ENCODE peak calls at places on chromosomes 1 and 21, in eight cellular contexts. One of them, this sample, is unnamed.

GRCh38 chr1:42679364-42679983 is 2.7 kb upstream of the YBX1 start:
- DNase-seq in H9: no peak
- DNase-seq in memory B cell: no peak
- DNase-seq in naive thymus-derived CD8-positive, alpha-beta T cell: no peak
- DNase-seq in occipital lobe: no peak
- DNase-seq in astrocyte of the cerebellum: no peak
- DNase-seq in activated CD4-positive, alpha-beta T cell treated with anti-CD3 and anti-CD28 coated beads, Interleukin-2, amount 50 U/mL, for 48 hours: no peak
- DNase-seq in stimulated activated CD8-positive, alpha-beta memory T cell treated with anti-CD3 and anti-CD28 coated beads, Interleukin-15, amount 100 ng/mL, for 4 hours: no peak
- DNase-seq in this sample: no peak

GRCh38 chr1:57086141-57086540 is 120.3 kb upstream of the C8B start:
- DNase-seq in H9: no peak
- DNase-seq in memory B cell: no peak
- DNase-seq in naive thymus-derived CD8-positive, alpha-beta T cell: no peak
- DNase-seq in occipital lobe: no peak
- DNase-seq in astrocyte of the cerebellum: no peak
- DNase-seq in activated CD4-positive, alpha-beta T cell treated with anti-CD3 and anti-CD28 coated beads, Interleukin-2, amount 50 U/mL, for 48 hours: no peak
- DNase-seq in stimulated activated CD8-positive, alpha-beta memory T cell treated with anti-CD3 and anti-CD28 coated beads, Interleukin-15, amount 100 ng/mL, for 4 hours: no peak
- DNase-seq in this sample: no peak

GRCh38 chr1:87449348-87449963 is 120.8 kb downstream of the LMO4 start:
- DNase-seq in H9: no peak
- DNase-seq in memory B cell: peak
- DNase-seq in naive thymus-derived CD8-positive, alpha-beta T cell: no peak
- DNase-seq in occipital lobe: no peak
- DNase-seq in astrocyte of the cerebellum: no peak
- DNase-seq in activated CD4-positive, alpha-beta T cell treated with anti-CD3 and anti-CD28 coated beads, Interleukin-2, amount 50 U/mL, for 48 hours: peak
- DNase-seq in stimulated activated CD8-positive, alpha-beta memory T cell treated with anti-CD3 and anti-CD28 coated beads, Interleukin-15, amount 100 ng/mL, for 4 hours: peak
- DNase-seq in this sample: no peak

GRCh38 chr1:212514056-212514614 is 81.4 kb downstream of the NENF start:
- DNase-seq in H9: peak
- DNase-seq in memory B cell: peak
- DNase-seq in naive thymus-derived CD8-positive, alpha-beta T cell: no peak
- DNase-seq in occipital lobe: no peak
- DNase-seq in astrocyte of the cerebellum: peak
- DNase-seq in activated CD4-positive, alpha-beta T cell treated with anti-CD3 and anti-CD28 coated beads, Interleukin-2, amount 50 U/mL, for 48 hours: peak
- DNase-seq in stimulated activated CD8-positive, alpha-beta memory T cell treated with anti-CD3 and anti-CD28 coated beads, Interleukin-15, amount 100 ng/mL, for 4 hours: no peak
- DNase-seq in this sample: no peak

GRCh38 chr1:117146067-117146466 is 24.5 kb upstream of the TRIM45 start:
- DNase-seq in H9: no peak
- DNase-seq in memory B cell: no peak
- DNase-seq in naive thymus-derived CD8-positive, alpha-beta T cell: no peak
- DNase-seq in occipital lobe: no peak
- DNase-seq in astrocyte of the cerebellum: no peak
- DNase-seq in activated CD4-positive, alpha-beta T cell treated with anti-CD3 and anti-CD28 coated beads, Interleukin-2, amount 50 U/mL, for 48 hours: no peak
- DNase-seq in stimulated activated CD8-positive, alpha-beta memory T cell treated with anti-CD3 and anti-CD28 coated beads, Interleukin-15, amount 100 ng/mL, for 4 hours: no peak
- DNase-seq in this sample: no peak

GRCh38 chr1:50796277-50796676 is 163.8 kb downstream of the FAF1 start:
- DNase-seq in H9: no peak
- DNase-seq in memory B cell: no peak
- DNase-seq in naive thymus-derived CD8-positive, alpha-beta T cell: no peak
- DNase-seq in occipital lobe: no peak
- DNase-seq in astrocyte of the cerebellum: no peak
- DNase-seq in activated CD4-positive, alpha-beta T cell treated with anti-CD3 and anti-CD28 coated beads, Interleukin-2, amount 50 U/mL, for 48 hours: no peak
- DNase-seq in stimulated activated CD8-positive, alpha-beta memory T cell treated with anti-CD3 and anti-CD28 coated beads, Interleukin-15, amount 100 ng/mL, for 4 hours: no peak
- DNase-seq in this sample: no peak

GRCh38 chr1:10986525-10986890 is 25.9 kb upstream of the TARDBP start:
- DNase-seq in H9: no peak
- DNase-seq in memory B cell: no peak
- DNase-seq in naive thymus-derived CD8-positive, alpha-beta T cell: no peak
- DNase-seq in occipital lobe: no peak
- DNase-seq in astrocyte of the cerebellum: no peak
- DNase-seq in activated CD4-positive, alpha-beta T cell treated with anti-CD3 and anti-CD28 coated beads, Interleukin-2, amount 50 U/mL, for 48 hours: no peak
- DNase-seq in stimulated activated CD8-positive, alpha-beta memory T cell treated with anti-CD3 and anti-CD28 coated beads, Interleukin-15, amount 100 ng/mL, for 4 hours: no peak
- DNase-seq in this sample: no peak

GRCh38 chr1:191160837-191161236 is 683.2 kb upstream of the BRINP3 start:
- DNase-seq in H9: no peak
- DNase-seq in memory B cell: no peak
- DNase-seq in naive thymus-derived CD8-positive, alpha-beta T cell: no peak
- DNase-seq in occipital lobe: no peak
- DNase-seq in astrocyte of the cerebellum: no peak
- DNase-seq in activated CD4-positive, alpha-beta T cell treated with anti-CD3 and anti-CD28 coated beads, Interleukin-2, amount 50 U/mL, for 48 hours: no peak
- DNase-seq in stimulated activated CD8-positive, alpha-beta memory T cell treated with anti-CD3 and anti-CD28 coated beads, Interleukin-15, amount 100 ng/mL, for 4 hours: no peak
- DNase-seq in this sample: no peak

GRCh38 chr1:247090455-247090854 is 11.8 kb upstream of the ZNF670 start:
- DNase-seq in H9: no peak
- DNase-seq in memory B cell: no peak
- DNase-seq in naive thymus-derived CD8-positive, alpha-beta T cell: no peak
- DNase-seq in occipital lobe: no peak
- DNase-seq in astrocyte of the cerebellum: no peak
- DNase-seq in activated CD4-positive, alpha-beta T cell treated with anti-CD3 and anti-CD28 coated beads, Interleukin-2, amount 50 U/mL, for 48 hours: no peak
- DNase-seq in stimulated activated CD8-positive, alpha-beta memory T cell treated with anti-CD3 and anti-CD28 coated beads, Interleukin-15, amount 100 ng/mL, for 4 hours: no peak
- DNase-seq in this sample: no peak

GRCh38 chr1:113875714-113876113 is 4.2 kb upstream of the PTPN22 start:
- DNase-seq in H9: no peak
- DNase-seq in memory B cell: no peak
- DNase-seq in naive thymus-derived CD8-positive, alpha-beta T cell: no peak
- DNase-seq in occipital lobe: no peak
- DNase-seq in astrocyte of the cerebellum: no peak
- DNase-seq in activated CD4-positive, alpha-beta T cell treated with anti-CD3 and anti-CD28 coated beads, Interleukin-2, amount 50 U/mL, for 48 hours: no peak
- DNase-seq in stimulated activated CD8-positive, alpha-beta memory T cell treated with anti-CD3 and anti-CD28 coated beads, Interleukin-15, amount 100 ng/mL, for 4 hours: no peak
- DNase-seq in this sample: peak

GRCh38 chr1:110600716-110601115 is 5.4 kb downstream of the KCNA2 start:
- DNase-seq in H9: no peak
- DNase-seq in memory B cell: no peak
- DNase-seq in naive thymus-derived CD8-positive, alpha-beta T cell: no peak
- DNase-seq in occipital lobe: no peak
- DNase-seq in astrocyte of the cerebellum: no peak
- DNase-seq in activated CD4-positive, alpha-beta T cell treated with anti-CD3 and anti-CD28 coated beads, Interleukin-2, amount 50 U/mL, for 48 hours: no peak
- DNase-seq in stimulated activated CD8-positive, alpha-beta memory T cell treated with anti-CD3 and anti-CD28 coated beads, Interleukin-15, amount 100 ng/mL, for 4 hours: no peak
- DNase-seq in this sample: no peak

GRCh38 chr1:170461762-170462384 is 70.1 kb upstream of the GORAB start:
- DNase-seq in H9: no peak
- DNase-seq in memory B cell: no peak
- DNase-seq in naive thymus-derived CD8-positive, alpha-beta T cell: no peak
- DNase-seq in occipital lobe: no peak
- DNase-seq in astrocyte of the cerebellum: peak
- DNase-seq in activated CD4-positive, alpha-beta T cell treated with anti-CD3 and anti-CD28 coated beads, Interleukin-2, amount 50 U/mL, for 48 hours: no peak
- DNase-seq in stimulated activated CD8-positive, alpha-beta memory T cell treated with anti-CD3 and anti-CD28 coated beads, Interleukin-15, amount 100 ng/mL, for 4 hours: no peak
- DNase-seq in this sample: no peak

GRCh38 chr1:202656057-202656456 is 54.2 kb downstream of the SYT2 start:
- DNase-seq in H9: peak
- DNase-seq in memory B cell: no peak
- DNase-seq in naive thymus-derived CD8-positive, alpha-beta T cell: no peak
- DNase-seq in occipital lobe: no peak
- DNase-seq in astrocyte of the cerebellum: no peak
- DNase-seq in activated CD4-positive, alpha-beta T cell treated with anti-CD3 and anti-CD28 coated beads, Interleukin-2, amount 50 U/mL, for 48 hours: no peak
- DNase-seq in stimulated activated CD8-positive, alpha-beta memory T cell treated with anti-CD3 and anti-CD28 coated beads, Interleukin-15, amount 100 ng/mL, for 4 hours: no peak
- DNase-seq in this sample: no peak

GRCh38 chr1:233523047-233523446 is 90.9 kb upstream of the KCNK1 start:
- DNase-seq in H9: no peak
- DNase-seq in memory B cell: no peak
- DNase-seq in naive thymus-derived CD8-positive, alpha-beta T cell: no peak
- DNase-seq in occipital lobe: no peak
- DNase-seq in astrocyte of the cerebellum: no peak
- DNase-seq in activated CD4-positive, alpha-beta T cell treated with anti-CD3 and anti-CD28 coated beads, Interleukin-2, amount 50 U/mL, for 48 hours: no peak
- DNase-seq in stimulated activated CD8-positive, alpha-beta memory T cell treated with anti-CD3 and anti-CD28 coated beads, Interleukin-15, amount 100 ng/mL, for 4 hours: no peak
- DNase-seq in this sample: peak

GRCh38 chr1:228303596-228303995 is 95.8 kb downstream of the OBSCN start:
- DNase-seq in H9: no peak
- DNase-seq in memory B cell: no peak
- DNase-seq in naive thymus-derived CD8-positive, alpha-beta T cell: no peak
- DNase-seq in occipital lobe: no peak
- DNase-seq in astrocyte of the cerebellum: no peak
- DNase-seq in activated CD4-positive, alpha-beta T cell treated with anti-CD3 and anti-CD28 coated beads, Interleukin-2, amount 50 U/mL, for 48 hours: no peak
- DNase-seq in stimulated activated CD8-positive, alpha-beta memory T cell treated with anti-CD3 and anti-CD28 coated beads, Interleukin-15, amount 100 ng/mL, for 4 hours: no peak
- DNase-seq in this sample: no peak

GRCh38 chr21:44576025-44576420 is 2.5 kb downstream of the KRTAP10-4 start:
- DNase-seq in H9: no peak
- DNase-seq in memory B cell: no peak
- DNase-seq in naive thymus-derived CD8-positive, alpha-beta T cell: no peak
- DNase-seq in occipital lobe: no peak
- DNase-seq in astrocyte of the cerebellum: no peak
- DNase-seq in activated CD4-positive, alpha-beta T cell treated with anti-CD3 and anti-CD28 coated beads, Interleukin-2, amount 50 U/mL, for 48 hours: no peak
- DNase-seq in stimulated activated CD8-positive, alpha-beta memory T cell treated with anti-CD3 and anti-CD28 coated beads, Interleukin-15, amount 100 ng/mL, for 4 hours: no peak
- DNase-seq in this sample: no peak

GRCh38 chr1:39438002-39438401 is 53.4 kb upstream of the BMP8A start:
- DNase-seq in H9: no peak
- DNase-seq in memory B cell: no peak
- DNase-seq in naive thymus-derived CD8-positive, alpha-beta T cell: no peak
- DNase-seq in occipital lobe: no peak
- DNase-seq in astrocyte of the cerebellum: no peak
- DNase-seq in activated CD4-positive, alpha-beta T cell treated with anti-CD3 and anti-CD28 coated beads, Interleukin-2, amount 50 U/mL, for 48 hours: no peak
- DNase-seq in stimulated activated CD8-positive, alpha-beta memory T cell treated with anti-CD3 and anti-CD28 coated beads, Interleukin-15, amount 100 ng/mL, for 4 hours: no peak
- DNase-seq in this sample: peak

GRCh38 chr1:15756143-15757015 is 2.2 kb upstream of the FBLIM1 start:
- DNase-seq in H9: peak
- DNase-seq in memory B cell: no peak
- DNase-seq in naive thymus-derived CD8-positive, alpha-beta T cell: no peak
- DNase-seq in occipital lobe: no peak
- DNase-seq in astrocyte of the cerebellum: no peak
- DNase-seq in activated CD4-positive, alpha-beta T cell treated with anti-CD3 and anti-CD28 coated beads, Interleukin-2, amount 50 U/mL, for 48 hours: peak
- DNase-seq in stimulated activated CD8-positive, alpha-beta memory T cell treated with anti-CD3 and anti-CD28 coated beads, Interleukin-15, amount 100 ng/mL, for 4 hours: no peak
- DNase-seq in this sample: peak

GRCh38 chr21:29149771-29150425 is 19.5 kb downstream of the MAP3K7CL start:
- DNase-seq in H9: no peak
- DNase-seq in memory B cell: no peak
- DNase-seq in naive thymus-derived CD8-positive, alpha-beta T cell: no peak
- DNase-seq in occipital lobe: no peak
- DNase-seq in astrocyte of the cerebellum: no peak
- DNase-seq in activated CD4-positive, alpha-beta T cell treated with anti-CD3 and anti-CD28 coated beads, Interleukin-2, amount 50 U/mL, for 48 hours: no peak
- DNase-seq in stimulated activated CD8-positive, alpha-beta memory T cell treated with anti-CD3 and anti-CD28 coated beads, Interleukin-15, amount 100 ng/mL, for 4 hours: no peak
- DNase-seq in this sample: no peak

GRCh38 chr1:241985787-241986186 is 13.1 kb downstream of the MAP1LC3C start:
- DNase-seq in H9: peak
- DNase-seq in memory B cell: no peak
- DNase-seq in naive thymus-derived CD8-positive, alpha-beta T cell: no peak
- DNase-seq in occipital lobe: no peak
- DNase-seq in astrocyte of the cerebellum: peak
- DNase-seq in activated CD4-positive, alpha-beta T cell treated with anti-CD3 and anti-CD28 coated beads, Interleukin-2, amount 50 U/mL, for 48 hours: peak
- DNase-seq in stimulated activated CD8-positive, alpha-beta memory T cell treated with anti-CD3 and anti-CD28 coated beads, Interleukin-15, amount 100 ng/mL, for 4 hours: no peak
- DNase-seq in this sample: peak

GRCh38 chr21:29056538-29057050 is 16.9 kb downstream of the CCT8 start:
- DNase-seq in H9: no peak
- DNase-seq in memory B cell: no peak
- DNase-seq in naive thymus-derived CD8-positive, alpha-beta T cell: no peak
- DNase-seq in occipital lobe: no peak
- DNase-seq in astrocyte of the cerebellum: no peak
- DNase-seq in activated CD4-positive, alpha-beta T cell treated with anti-CD3 and anti-CD28 coated beads, Interleukin-2, amount 50 U/mL, for 48 hours: no peak
- DNase-seq in stimulated activated CD8-positive, alpha-beta memory T cell treated with anti-CD3 and anti-CD28 coated beads, Interleukin-15, amount 100 ng/mL, for 4 hours: no peak
- DNase-seq in this sample: no peak

GRCh38 chr1:183633676-183634343 is 1.8 kb downstream of the ARPC5 start:
- DNase-seq in H9: no peak
- DNase-seq in memory B cell: no peak
- DNase-seq in naive thymus-derived CD8-positive, alpha-beta T cell: peak
- DNase-seq in occipital lobe: no peak
- DNase-seq in astrocyte of the cerebellum: peak
- DNase-seq in activated CD4-positive, alpha-beta T cell treated with anti-CD3 and anti-CD28 coated beads, Interleukin-2, amount 50 U/mL, for 48 hours: no peak
- DNase-seq in stimulated activated CD8-positive, alpha-beta memory T cell treated with anti-CD3 and anti-CD28 coated beads, Interleukin-15, amount 100 ng/mL, for 4 hours: no peak
- DNase-seq in this sample: peak

GRCh38 chr1:174296309-174296708 is 137.0 kb downstream of the RABGAP1L start:
- DNase-seq in H9: no peak
- DNase-seq in memory B cell: no peak
- DNase-seq in naive thymus-derived CD8-positive, alpha-beta T cell: no peak
- DNase-seq in occipital lobe: no peak
- DNase-seq in astrocyte of the cerebellum: no peak
- DNase-seq in activated CD4-positive, alpha-beta T cell treated with anti-CD3 and anti-CD28 coated beads, Interleukin-2, amount 50 U/mL, for 48 hours: no peak
- DNase-seq in stimulated activated CD8-positive, alpha-beta memory T cell treated with anti-CD3 and anti-CD28 coated beads, Interleukin-15, amount 100 ng/mL, for 4 hours: no peak
- DNase-seq in this sample: no peak

GRCh38 chr1:45945426-45945825 is 142.0 kb downstream of the MAST2 start:
- DNase-seq in H9: no peak
- DNase-seq in memory B cell: no peak
- DNase-seq in naive thymus-derived CD8-positive, alpha-beta T cell: no peak
- DNase-seq in occipital lobe: no peak
- DNase-seq in astrocyte of the cerebellum: no peak
- DNase-seq in activated CD4-positive, alpha-beta T cell treated with anti-CD3 and anti-CD28 coated beads, Interleukin-2, amount 50 U/mL, for 48 hours: no peak
- DNase-seq in stimulated activated CD8-positive, alpha-beta memory T cell treated with anti-CD3 and anti-CD28 coated beads, Interleukin-15, amount 100 ng/mL, for 4 hours: no peak
- DNase-seq in this sample: no peak

GRCh38 chr1:47658161-47658920 is 220.5 kb downstream of the FOXD2 start:
- DNase-seq in H9: peak
- DNase-seq in memory B cell: no peak
- DNase-seq in naive thymus-derived CD8-positive, alpha-beta T cell: no peak
- DNase-seq in occipital lobe: no peak
- DNase-seq in astrocyte of the cerebellum: no peak
- DNase-seq in activated CD4-positive, alpha-beta T cell treated with anti-CD3 and anti-CD28 coated beads, Interleukin-2, amount 50 U/mL, for 48 hours: no peak
- DNase-seq in stimulated activated CD8-positive, alpha-beta memory T cell treated with anti-CD3 and anti-CD28 coated beads, Interleukin-15, amount 100 ng/mL, for 4 hours: no peak
- DNase-seq in this sample: no peak

GRCh38 chr1:24413350-24414163 is at the start of gene STPG1:
- DNase-seq in H9: peak
- DNase-seq in memory B cell: peak
- DNase-seq in naive thymus-derived CD8-positive, alpha-beta T cell: peak
- DNase-seq in occipital lobe: peak
- DNase-seq in astrocyte of the cerebellum: peak
- DNase-seq in activated CD4-positive, alpha-beta T cell treated with anti-CD3 and anti-CD28 coated beads, Interleukin-2, amount 50 U/mL, for 48 hours: peak
- DNase-seq in stimulated activated CD8-positive, alpha-beta memory T cell treated with anti-CD3 and anti-CD28 coated beads, Interleukin-15, amount 100 ng/mL, for 4 hours: peak
- DNase-seq in this sample: peak

GRCh38 chr1:233327938-233328660 is 575 bp downstream of the MAP3K21 start:
- DNase-seq in H9: peak
- DNase-seq in memory B cell: peak
- DNase-seq in naive thymus-derived CD8-positive, alpha-beta T cell: peak
- DNase-seq in occipital lobe: no peak
- DNase-seq in astrocyte of the cerebellum: no peak
- DNase-seq in activated CD4-positive, alpha-beta T cell treated with anti-CD3 and anti-CD28 coated beads, Interleukin-2, amount 50 U/mL, for 48 hours: peak
- DNase-seq in stimulated activated CD8-positive, alpha-beta memory T cell treated with anti-CD3 and anti-CD28 coated beads, Interleukin-15, amount 100 ng/mL, for 4 hours: no peak
- DNase-seq in this sample: no peak

GRCh38 chr1:8679411-8679800 is 138.0 kb downstream of the RERE start:
- DNase-seq in H9: no peak
- DNase-seq in memory B cell: no peak
- DNase-seq in naive thymus-derived CD8-positive, alpha-beta T cell: no peak
- DNase-seq in occipital lobe: no peak
- DNase-seq in astrocyte of the cerebellum: no peak
- DNase-seq in activated CD4-positive, alpha-beta T cell treated with anti-CD3 and anti-CD28 coated beads, Interleukin-2, amount 50 U/mL, for 48 hours: no peak
- DNase-seq in stimulated activated CD8-positive, alpha-beta memory T cell treated with anti-CD3 and anti-CD28 coated beads, Interleukin-15, amount 100 ng/mL, for 4 hours: no peak
- DNase-seq in this sample: no peak

GRCh38 chr1:200075938-200076546 is 48.5 kb downstream of the NR5A2 start:
- DNase-seq in H9: no peak
- DNase-seq in memory B cell: no peak
- DNase-seq in naive thymus-derived CD8-positive, alpha-beta T cell: no peak
- DNase-seq in occipital lobe: no peak
- DNase-seq in astrocyte of the cerebellum: peak
- DNase-seq in activated CD4-positive, alpha-beta T cell treated with anti-CD3 and anti-CD28 coated beads, Interleukin-2, amount 50 U/mL, for 48 hours: no peak
- DNase-seq in stimulated activated CD8-positive, alpha-beta memory T cell treated with anti-CD3 and anti-CD28 coated beads, Interleukin-15, amount 100 ng/mL, for 4 hours: no peak
- DNase-seq in this sample: peak

GRCh38 chr1:85245456-85245855 is 14.0 kb downstream of the C1orf52 start:
- DNase-seq in H9: no peak
- DNase-seq in memory B cell: no peak
- DNase-seq in naive thymus-derived CD8-positive, alpha-beta T cell: no peak
- DNase-seq in occipital lobe: no peak
- DNase-seq in astrocyte of the cerebellum: no peak
- DNase-seq in activated CD4-positive, alpha-beta T cell treated with anti-CD3 and anti-CD28 coated beads, Interleukin-2, amount 50 U/mL, for 48 hours: no peak
- DNase-seq in stimulated activated CD8-positive, alpha-beta memory T cell treated with anti-CD3 and anti-CD28 coated beads, Interleukin-15, amount 100 ng/mL, for 4 hours: no peak
- DNase-seq in this sample: no peak

This sample was measured in pons.